ENCODE peak calls at places on chromosomes 5 and 9, in ten cellular contexts. P is activated CD4-positive, alpha-beta memory T cell treated with anti-CD3 and anti-CD28 coated beads, Interleukin-2, amount 10 ng/mL, durations not matched to agents 7 days and 5 days; H is Ammon's horn; J is HAP-1; B is nucleus accumbens; D is activated CD4-positive, CD25-positive, alpha-beta regulatory T cell; K is body of pancreas; N is Calu3; U is mesenteric fat pad; Z is HT-29. Q is an unnamed sample.

GRCh38 chr5:132484386-132484715 is 6.2 kb downstream of the IRF1 start:
- DNase-seq in H (no peak), N (no peak), Z (no peak), J (no peak), B (no peak), K (no peak), D (no peak), P (peak), U (peak), Q (no peak)

GRCh38 chr9:93517331-93517730 is 59.1 kb upstream of the PHF2 start:
- DNase-seq in P (no peak), H (no peak), U (no peak), K (no peak), Z (no peak), B (no peak), N (no peak), J (no peak), D (no peak), Q (no peak)

GRCh38 chr5:75058986-75059508 is 6.7 kb upstream of the GCNT4 start:
- DNase-seq in B (no peak), U (no peak), K (no peak), D (no peak), H (no peak), N (no peak), P (no peak), Z (no peak), J (no peak), Q (no peak)

GRCh38 chr5:177362871-177363507 is 5.3 kb downstream of the RGS14 start:
- DNase-seq in H (no peak), K (peak), J (peak), U (no peak), Z (peak), B (peak), D (peak), P (peak), N (peak), Q (peak)

GRCh38 chr9:76576344-76576743 is 117.4 kb downstream of the GCNT1 start:
- DNase-seq in U (no peak), P (peak), K (no peak), Z (no peak), H (peak), J (no peak), N (peak), D (peak), B (no peak), Q (no peak)

GRCh38 chr9:130451509-130452388 is 7.0 kb downstream of the ASS1 start:
- DNase-seq in Z (peak), H (peak), J (peak), P (peak), K (peak), U (peak), N (peak), B (no peak), D (no peak), Q (no peak)

GRCh38 chr5:145858929-145859328 is 13.9 kb downstream of the GRXCR2 start:
- DNase-seq in H (no peak), Z (no peak), N (no peak), D (no peak), P (no peak), J (no peak), U (no peak), K (no peak), B (no peak), Q (no peak)

GRCh38 chr5:133421394-133421793 is 190.9 kb downstream of the FSTL4 start:
- DNase-seq in J (no peak), N (no peak), K (no peak), H (no peak), D (no peak), U (no peak), B (no peak), P (no peak), Z (peak), Q (no peak)

GRCh38 chr5:102670224-102670836 is 84.8 kb upstream of the PAM start:
- DNase-seq in D (no peak), H (no peak), Z (peak), J (peak), K (no peak), B (no peak), N (peak), P (no peak), U (no peak), Q (no peak)

GRCh38 chr5:69238760-69239251 is 4.1 kb downstream of the CDK7 start:
- DNase-seq in U (no peak), K (no peak), Z (no peak), J (no peak), D (no peak), B (no peak), N (peak), P (no peak), H (no peak), Q (no peak)

GRCh38 chr9:95854386-95855015 is 21.0 kb upstream of the ERCC6L2 start:
- DNase-seq in J (peak), Z (no peak), P (no peak), B (no peak), U (no peak), H (no peak), D (no peak), N (no peak), K (no peak), Q (no peak)

GRCh38 chr5:157335534-157336422 is 69.9 kb downstream of the CYFIP2 start:
- DNase-seq in B (no peak), J (no peak), D (no peak), N (no peak), U (no peak), K (no peak), Z (no peak), H (no peak), P (no peak), Q (no peak)

GRCh38 chr9:101455656-101456235 is 20.2 kb upstream of the ALDOB start:
- DNase-seq in P (no peak), J (no peak), H (no peak), B (no peak), Z (no peak), N (no peak), D (no peak), K (no peak), U (no peak), Q (no peak)

GRCh38 chr5:6567835-6568234 is 65.0 kb downstream of the NSUN2 start:
- DNase-seq in H (no peak), U (peak), J (no peak), Z (no peak), K (no peak), B (no peak), D (no peak), N (no peak), P (no peak), Q (no peak)

GRCh38 chr9:22005700-22006605 is 3.2 kb downstream of the CDKN2B start:
- DNase-seq in H (no peak), N (no peak), P (no peak), B (no peak), D (no peak), J (no peak), Z (no peak), U (no peak), K (no peak), Q (no peak)

GRCh38 chr5:64166201-64166959 is 737 bp downstream of the RNF180 start:
- DNase-seq in U (no peak), D (no peak), J (no peak), H (peak), B (no peak), Z (no peak), N (no peak), K (no peak), P (no peak), Q (peak)

GRCh38 chr5:55650391-55650790 is 61.7 kb downstream of the SLC38A9 start:
- DNase-seq in B (no peak), Z (no peak), N (no peak), J (no peak), K (no peak), U (no peak), H (no peak), P (no peak), D (no peak), Q (no peak)

GRCh38 chr9:125100822-125101221 is 42.5 kb downstream of the SCAI start:
- DNase-seq in D (no peak), Z (no peak), U (no peak), J (no peak), N (no peak), H (no peak), B (no peak), K (no peak), P (no peak), Q (no peak)

GRCh38 chr9:120937127-120937526 is 10.5 kb upstream of the TRAF1 start:
- DNase-seq in H (no peak), D (no peak), P (no peak), N (no peak), B (no peak), Z (no peak), U (no peak), K (no peak), J (no peak), Q (no peak)

GRCh38 chr5:35313296-35313695 is 83.0 kb upstream of the PRLR start:
- DNase-seq in H (no peak), J (no peak), Z (no peak), N (no peak), B (no peak), D (no peak), U (no peak), K (no peak), P (no peak), Q (no peak)

GRCh38 chr9:110104201-110104845 is 103.6 kb downstream of the C9orf152 start:
- DNase-seq in D (no peak), B (no peak), Z (no peak), U (no peak), J (no peak), K (no peak), H (no peak), N (no peak), P (no peak), Q (no peak)

GRCh38 chr9:100669968-100670367 is 92.1 kb downstream of the CAVIN4 start:
- DNase-seq in B (no peak), U (no peak), N (no peak), K (no peak), H (no peak), J (no peak), D (no peak), Z (no peak), P (no peak), Q (no peak)

GRCh38 chr9:133707065-133707760 is 30.9 kb downstream of the SARDH start:
- DNase-seq in K (peak), D (no peak), U (no peak), B (no peak), H (no peak), N (no peak), P (no peak), J (no peak), Z (no peak), Q (no peak)

GRCh38 chr5:74256947-74257573 is 383.5 kb downstream of the ENC1 start:
- DNase-seq in J (no peak), Z (peak), N (no peak), P (no peak), K (no peak), H (no peak), U (no peak), D (no peak), B (no peak), Q (no peak)

GRCh38 chr9:133368249-133368881 is 7.5 kb downstream of the SURF4 start:
- DNase-seq in J (no peak), K (no peak), Z (no peak), U (no peak), H (peak), P (no peak), D (no peak), N (no peak), B (no peak), Q (no peak)

GRCh38 chr5:75335952-75336624 is 932 bp upstream of the HMGCR start:
- DNase-seq in P (no peak), H (peak), Z (peak), U (no peak), J (peak), N (peak), D (no peak), K (peak), B (no peak), Q (peak)

GRCh38 chr9:34710023-34710422 is at the start of gene CCL21:
- DNase-seq in H (no peak), Z (no peak), K (peak), P (no peak), D (no peak), B (no peak), J (no peak), N (no peak), U (peak), Q (no peak)

GRCh38 chr5:9363026-9363793 is 182.7 kb downstream of the SEMA5A start:
- DNase-seq in K (no peak), P (no peak), U (no peak), H (no peak), N (no peak), Z (no peak), D (no peak), J (no peak), B (no peak), Q (no peak)

GRCh38 chr5:1648806-1649205 is 125.0 kb upstream of the LPCAT1 start:
- DNase-seq in D (no peak), H (no peak), P (no peak), U (no peak), N (no peak), B (no peak), Z (no peak), J (no peak), K (no peak), Q (no peak)

Q was measured in neuronal stem cell.